ENCODE peak calls at places on chromosomes 16 and 17, in four cellular contexts. K, Q, U and O are unnamed samples.

GRCh38 chr16:67463059-67463458 is 17.9 kb downstream of the ATP6V0D1 start:
- DNase-seq in K (no peak), Q (no peak), U (no peak), O (no peak)

GRCh38 chr16:11478431-11479119 is 108.1 kb downstream of the LITAF start:
- DNase-seq in K (no peak), Q (no peak), U (no peak), O (no peak)

GRCh38 chr16:27204232-27204915 is 1.0 kb downstream of the KDM8 start:
- DNase-seq in K (no peak), Q (no peak), U (no peak), O (no peak)

GRCh38 chr16:46673320-46674013 is 15.5 kb downstream of the VPS35 start:
- DNase-seq in K (peak; percentile 18), Q (peak; percentile 56), U (peak; percentile 82), O (peak; percentile 68)

GRCh38 chr16:85625485-85626117 is 12.5 kb downstream of the GSE1 start:
- DNase-seq in K (no peak), Q (no peak), U (no peak), O (no peak)

GRCh38 chr16:999677-1000076 is 18.1 kb downstream of the SOX8 start:
- DNase-seq in K (no peak), Q (no peak), U (no peak), O (no peak)

GRCh38 chr16:70724146-70725023 is 38.5 kb upstream of the MTSS2 start:
- DNase-seq in K (no peak), Q (no peak), U (no peak), O (no peak)

GRCh38 chr17:45296833-45297124 is 20.0 kb downstream of the MAP3K14 start:
- DNase-seq in K (no peak), Q (no peak), U (no peak), O (peak; percentile 52)

GRCh38 chr17:50148226-50149098 is 2.0 kb downstream of the PPP1R9B start:
- DNase-seq in K (no peak), Q (peak; percentile 54), U (no peak), O (no peak)

GRCh38 chr17:29243792-29244191 is 2.9 kb upstream of the CRYBA1 start:
- DNase-seq in K (no peak), Q (no peak), U (peak; percentile 22), O (peak; percentile 71)

GRCh38 chr16:3020247-3020603 is at the start of gene TNFRSF12A:
- DNase-seq in K (peak; percentile 61), Q (peak; percentile 66), U (peak; percentile 86), O (peak; percentile 78)

GRCh38 chr16:66740533-66740932 is 10.9 kb downstream of the DYNC1LI2 start:
- DNase-seq in K (no peak), Q (no peak), U (no peak), O (no peak)

GRCh38 chr17:42167807-42168206 is 13.0 kb upstream of the RAB5C start:
- DNase-seq in K (no peak), Q (no peak), U (no peak), O (no peak)

GRCh38 chr17:67095803-67096202 is 51.4 kb downstream of the CACNG1 start:
- DNase-seq in K (no peak), Q (no peak), U (no peak), O (peak; percentile 58)

GRCh38 chr16:11258553-11259287 is 2.7 kb upstream of the SOCS1 start:
- DNase-seq in K (no peak), Q (peak; percentile 78), U (no peak), O (no peak)

GRCh38 chr17:75514299-75515228 is 773 bp downstream of the CASKIN2 start:
- DNase-seq in K (no peak), Q (no peak), U (no peak), O (peak; percentile 45)

GRCh38 chr17:66313995-66314659 is 11.7 kb downstream of the PRKCA start:
- DNase-seq in K (no peak), Q (no peak), U (no peak), O (no peak)

GRCh38 chr17:66416207-66416940 is 114.0 kb downstream of the PRKCA start:
- DNase-seq in K (no peak), Q (no peak), U (no peak), O (no peak)

GRCh38 chr17:79844869-79845600 is 5.8 kb upstream of the CBX4 start:
- DNase-seq in K (no peak), Q (peak; percentile 36), U (peak; percentile 86), O (peak; percentile 65)

GRCh38 chr16:17373533-17373932 is 97.2 kb downstream of the XYLT1 start:
- DNase-seq in K (no peak), Q (no peak), U (no peak), O (no peak)

GRCh38 chr17:4506180-4506814 is 7.6 kb downstream of the SPNS2 start:
- DNase-seq in K (no peak), Q (no peak), U (no peak), O (no peak)

GRCh38 chr16:71542377-71542776 is 16.2 kb downstream of the CHST4 start:
- DNase-seq in K (peak; percentile 60), Q (peak; percentile 75), U (peak; percentile 74), O (peak; percentile 8)

GRCh38 chr16:56136256-56136655 is 55.0 kb upstream of the GNAO1 start:
- DNase-seq in K (no peak), Q (no peak), U (no peak), O (no peak)

GRCh38 chr16:82652826-82653225 is 26.1 kb downstream of the CDH13 start:
- DNase-seq in K (no peak), Q (no peak), U (no peak), O (no peak)